ENCODE peak calls at places on chromosome 22, in four cellular contexts. J, S, G and P are unnamed samples.
A peak's percentile ranks its signal among the peaks of the same experiment; 100 is the strongest.

GRCh38 chr22:28855355-28856094 is 27.8 kb upstream of the ZNRF3 start:
- DNase-seq in J (peak; percentile 69), S (peak; percentile 87), G (peak; percentile 59), P (peak; percentile 69)

GRCh38 chr22:23117890-23118646 is 23.7 kb downstream of the RSPH14 start:
- DNase-seq in J (no peak), S (no peak), G (no peak), P (no peak)

GRCh38 chr22:39351689-39352214 is 2.0 kb downstream of the SYNGR1 start:
- DNase-seq in J (no peak), S (no peak), G (no peak), P (no peak)

GRCh38 chr22:30429887-30430286 is 4.3 kb downstream of the MTFP1 start:
- DNase-seq in J (no peak), S (no peak), G (no peak), P (no peak)

GRCh38 chr22:19149047-19149883 is 827 bp downstream of the GSC2 start:
- DNase-seq in J (no peak), S (no peak), G (no peak), P (no peak)

GRCh38 chr22:26322179-26322905 is 106.7 kb upstream of the ASPHD2 start:
- DNase-seq in J (no peak), S (peak; percentile 82), G (no peak), P (peak; percentile 97)

GRCh38 chr22:23228503-23228902 is 48.2 kb downstream of the BCR start:
- DNase-seq in J (no peak), S (no peak), G (no peak), P (no peak)

GRCh38 chr22:30015229-30015797 is 65.0 kb upstream of the HORMAD2 start:
- DNase-seq in J (no peak), S (peak; percentile 16), G (no peak), P (peak; percentile 65)

GRCh38 chr22:23070418-23071162 is at the start of gene GNAZ:
- DNase-seq in J (peak; percentile 37), S (no peak), G (peak; percentile 32), P (no peak)

GRCh38 chr22:26589367-26589844 is 526 bp downstream of the TPST2 start:
- DNase-seq in J (peak; percentile 44), S (no peak), G (peak; percentile 54), P (peak; percentile 34)

GRCh38 chr22:20180245-20180630 is 29.4 kb upstream of the CCDC188 start:
- DNase-seq in J (no peak), S (no peak), G (no peak), P (no peak)
- TF ChIP-seq CTCF in J (no peak), S (peak; percentile 11), G (no peak), P (no peak)

DNA sequence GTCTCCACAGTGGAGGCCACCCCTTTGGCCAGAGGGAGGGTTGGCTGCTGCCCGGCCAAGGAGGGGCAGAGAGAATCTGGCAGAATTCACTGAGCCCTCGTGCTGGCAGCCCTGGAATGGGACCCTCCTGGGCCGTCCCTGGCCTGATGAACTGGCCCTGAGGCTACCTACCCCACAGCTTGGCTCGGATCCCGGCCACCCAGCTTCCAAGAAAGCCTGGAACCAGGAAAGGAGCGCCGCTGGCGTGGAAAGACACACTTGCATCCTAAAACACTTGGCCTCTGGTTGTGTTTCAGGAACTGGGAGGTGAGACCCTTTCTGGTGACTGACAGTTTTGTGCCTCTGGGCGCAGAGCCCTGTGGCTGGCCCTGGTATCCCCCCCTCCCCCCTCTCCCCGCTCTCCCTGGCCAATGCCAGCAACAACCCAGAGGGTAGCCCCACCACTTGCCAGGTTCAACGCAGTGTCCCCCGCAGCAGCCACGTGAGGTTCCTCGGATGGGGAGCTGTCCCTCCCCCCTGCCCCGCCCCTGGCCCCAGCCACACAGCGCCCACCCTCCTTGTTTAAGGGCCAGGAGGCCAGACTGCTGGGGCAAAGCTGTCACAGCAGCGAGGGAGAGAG is 693 bp downstream of the NFAM1 start:
- DNase-seq in J (no peak), S (no peak), G (peak; percentile 24), P (no peak)
- H3K4me3 ChIP-seq in J (peak overlapping the region; percentile 26), S (no peak overlapping the region), G (no peak overlapping the region), P (no peak overlapping the region)

GRCh38 chr22:27625769-27626674 is 175.5 kb downstream of the MN1 start:
- DNase-seq in J (no peak), S (no peak), G (no peak), P (no peak)

GRCh38 chr22:27628341-27628740 is 173.2 kb downstream of the MN1 start:
- DNase-seq in J (no peak), S (no peak), G (no peak), P (no peak)

GRCh38 chr22:27627901-27628300 is 173.7 kb downstream of the MN1 start:
- DNase-seq in J (no peak), S (no peak), G (no peak), P (no peak)

GRCh38 chr22:27626675-27627443 is 174.7 kb downstream of the MN1 start:
- DNase-seq in J (no peak), S (no peak), G (no peak), P (no peak)

DNA sequence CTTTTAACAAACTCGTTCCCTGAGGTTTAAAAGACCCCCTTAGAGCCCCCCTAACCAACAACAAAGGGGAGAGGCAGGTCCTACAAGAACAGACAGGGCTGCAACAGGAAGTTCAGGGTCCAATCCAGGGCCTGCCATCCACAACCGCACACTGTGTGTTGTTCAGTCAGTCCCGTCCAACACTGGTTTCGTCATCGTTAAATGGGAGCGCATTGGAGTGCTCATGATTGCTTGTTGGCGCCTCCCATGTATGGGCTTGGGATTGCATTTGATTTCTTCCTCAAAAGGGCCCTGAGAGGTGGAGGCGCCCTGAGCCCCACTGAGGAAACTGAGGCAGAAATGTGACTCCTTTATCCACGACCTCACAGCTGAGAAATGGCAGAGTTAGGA is 174.1 kb downstream of the MN1 start:
- DNase-seq in J (no peak), S (no peak), G (no peak), P (no peak)
- TF ChIP-seq CTCF in J (no peak), S (no peak), G (no peak), P (no peak)

DNA sequence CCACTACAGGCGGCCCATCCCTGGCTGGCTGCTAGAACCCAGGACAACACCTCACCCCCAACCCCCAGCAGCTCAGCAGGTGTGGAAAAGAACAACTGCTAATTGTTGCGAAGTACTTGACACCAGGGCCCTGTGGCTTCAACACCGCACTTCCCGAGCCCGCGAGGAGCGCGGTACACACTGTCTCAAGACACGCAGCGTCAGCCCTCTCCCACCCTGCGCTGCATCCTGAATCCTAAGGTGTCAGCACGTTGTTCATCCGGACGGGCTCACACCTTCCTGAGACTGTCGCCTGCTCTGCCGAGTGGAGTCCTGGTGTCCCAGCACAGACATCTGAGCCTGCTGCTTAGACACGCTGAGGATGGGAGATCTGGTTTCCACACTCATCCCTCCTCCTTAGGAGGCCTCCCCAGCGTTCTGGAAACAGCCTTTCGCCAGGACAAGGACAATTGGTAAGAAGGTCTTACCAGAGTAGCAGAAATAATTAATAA is 1336.2 kb downstream of the BRD1 start:
- DNase-seq in J (no peak), S (no peak), G (no peak), P (peak; percentile 64)
- H3K4me3 ChIP-seq in J (no peak overlapping the region), S (no peak overlapping the region), G (no peak overlapping the region), P (peak overlapping the region; percentile 73)

GRCh38 chr22:43833286-43834240 is 21.5 kb upstream of the EFCAB6 start:
- DNase-seq in J (no peak), S (no peak), G (no peak), P (no peak)
- TF ChIP-seq CTCF in J (no peak), S (no peak), G (no peak), P (no peak)